ENCODE peak calls at places on chromosomes 11 and 22, in six cellular contexts. One of them, this sample, is unnamed. For H3K4me1, the result is how much of the 10 kb centered on the place peaks cover.

GRCh38 chr11:63612181-63612580 is 2.1 kb downstream of the PLAAT3 start:
- DNase-seq in right lobe of liver: no peak
- DNase-seq in tibial nerve: no peak
- DNase-seq in transverse colon: no peak
- DNase-seq in IMR-90: no peak
- DNase-seq in HCT116: no peak
- DNase-seq in this sample: no peak

GRCh38 chr22:46010951-46011626 is 34.1 kb upstream of the WNT7B start:
- DNase-seq in right lobe of liver: peak
- DNase-seq in tibial nerve: no peak
- DNase-seq in transverse colon: no peak
- DNase-seq in IMR-90: no peak
- DNase-seq in HCT116: no peak
- DNase-seq in this sample: peak

GRCh38 chr22:26342719-26343449 is 86.2 kb upstream of the ASPHD2 start:
- DNase-seq in right lobe of liver: no peak
- DNase-seq in tibial nerve: no peak
- DNase-seq in transverse colon: no peak
- DNase-seq in IMR-90: no peak
- DNase-seq in HCT116: no peak
- DNase-seq in this sample: peak

GRCh38 chr22:45510376-45511232 is 7.9 kb downstream of the FBLN1 start:
- DNase-seq in right lobe of liver: no peak
- DNase-seq in tibial nerve: no peak
- DNase-seq in transverse colon: no peak
- DNase-seq in IMR-90: no peak
- DNase-seq in HCT116: no peak
- DNase-seq in this sample: no peak

GRCh38 chr22:25051983-25052710 is 99.6 kb downstream of the KIAA1671 start:
- DNase-seq in right lobe of liver: no peak
- DNase-seq in tibial nerve: no peak
- DNase-seq in transverse colon: peak
- DNase-seq in IMR-90: no peak
- DNase-seq in HCT116: no peak
- DNase-seq in this sample: peak

GRCh38 chr22:48089601-48090331 is 1327.3 kb downstream of the TBC1D22A start:
- DNase-seq in right lobe of liver: no peak
- DNase-seq in tibial nerve: peak
- DNase-seq in transverse colon: no peak
- DNase-seq in IMR-90: no peak
- DNase-seq in HCT116: no peak
- DNase-seq in this sample: no peak

GRCh38 chr11:119029340-119030028 is 1.2 kb downstream of the SLC37A4 start:
- DNase-seq in right lobe of liver: peak
- DNase-seq in tibial nerve: peak
- DNase-seq in transverse colon: peak
- DNase-seq in IMR-90: no peak
- DNase-seq in HCT116: no peak
- DNase-seq in this sample: no peak

GRCh38 chr11:124951341-124951740 is 2.7 kb upstream of the CCDC15 start:
- DNase-seq in right lobe of liver: no peak
- DNase-seq in tibial nerve: no peak
- DNase-seq in transverse colon: no peak
- DNase-seq in IMR-90: no peak
- DNase-seq in HCT116: no peak
- DNase-seq in this sample: no peak

GRCh38 chr11:1160231-1161101 is 2.7 kb downstream of the MUC5AC start:
- DNase-seq in right lobe of liver: no peak
- DNase-seq in tibial nerve: no peak
- DNase-seq in transverse colon: peak
- DNase-seq in IMR-90: no peak
- DNase-seq in HCT116: no peak
- DNase-seq in this sample: no peak

GRCh38 chr11:54558919-54559318 is 44.9 kb downstream of the OR4C46 start:
- DNase-seq in right lobe of liver: no peak
- DNase-seq in tibial nerve: no peak
- DNase-seq in transverse colon: no peak
- DNase-seq in IMR-90: no peak
- DNase-seq in HCT116: no peak
- DNase-seq in this sample: no peak

GRCh38 chr11:66369073-66369894 is 2.3 kb downstream of the SLC29A2 start:
- DNase-seq in right lobe of liver: no peak
- DNase-seq in tibial nerve: no peak
- DNase-seq in transverse colon: no peak
- DNase-seq in IMR-90: no peak
- DNase-seq in HCT116: no peak
- DNase-seq in this sample: no peak

GRCh38 chr22:37979782-37980181 is 4.6 kb downstream of the SOX10 start:
- DNase-seq in right lobe of liver: no peak
- DNase-seq in tibial nerve: no peak
- DNase-seq in transverse colon: no peak
- DNase-seq in IMR-90: no peak
- DNase-seq in HCT116: no peak
- DNase-seq in this sample: no peak

GRCh38 chr11:12854829-12855228 is 154.3 kb upstream of the RASSF10 start:
- DNase-seq in right lobe of liver: no peak
- DNase-seq in tibial nerve: no peak
- DNase-seq in transverse colon: peak
- DNase-seq in IMR-90: no peak
- DNase-seq in HCT116: no peak
- DNase-seq in this sample: no peak

GRCh38 chr11:35289821-35290220 is 129.5 kb downstream of the SLC1A2 start:
- DNase-seq in right lobe of liver: no peak
- DNase-seq in tibial nerve: no peak
- DNase-seq in transverse colon: no peak
- DNase-seq in IMR-90: peak
- DNase-seq in HCT116: no peak
- DNase-seq in this sample: no peak

GRCh38 chr11:96317576-96317975 is 25.4 kb downstream of the MAML2 start:
- DNase-seq in right lobe of liver: no peak
- DNase-seq in tibial nerve: no peak
- DNase-seq in transverse colon: no peak
- DNase-seq in IMR-90: no peak
- DNase-seq in HCT116: no peak
- DNase-seq in this sample: no peak

GRCh38 chr11:96318850-96319249 is 24.1 kb downstream of the MAML2 start:
- DNase-seq in right lobe of liver: no peak
- DNase-seq in tibial nerve: no peak
- DNase-seq in transverse colon: no peak
- DNase-seq in IMR-90: no peak
- DNase-seq in HCT116: no peak
- DNase-seq in this sample: no peak

GRCh38 chr11:96316869-96317268 is 26.1 kb downstream of the MAML2 start:
- DNase-seq in right lobe of liver: no peak
- DNase-seq in tibial nerve: no peak
- DNase-seq in transverse colon: no peak
- DNase-seq in IMR-90: no peak
- DNase-seq in HCT116: no peak
- DNase-seq in this sample: no peak

GRCh38 chr11:96318399-96318798 is 24.6 kb downstream of the MAML2 start:
- DNase-seq in right lobe of liver: no peak
- DNase-seq in tibial nerve: no peak
- DNase-seq in transverse colon: no peak
- DNase-seq in IMR-90: no peak
- DNase-seq in HCT116: no peak
- DNase-seq in this sample: no peak

GRCh38 chr11:96317985-96318384 is 25.0 kb downstream of the MAML2 start:
- DNase-seq in right lobe of liver: no peak
- DNase-seq in tibial nerve: no peak
- DNase-seq in transverse colon: no peak
- DNase-seq in IMR-90: no peak
- DNase-seq in HCT116: no peak
- DNase-seq in this sample: no peak
- H3K4me1 ChIP-seq in right lobe of liver: under half
- H3K4me1 ChIP-seq in tibial nerve: under half
- H3K4me1 ChIP-seq in transverse colon: under half
- H3K4me1 ChIP-seq in IMR-90: under half
- H3K4me1 ChIP-seq in HCT116: under half
- H3K4me1 ChIP-seq in this sample: half or more

GRCh38 chr11:67629386-67630229 is at the start of gene NUDT8:
- DNase-seq in right lobe of liver: peak
- DNase-seq in tibial nerve: peak
- DNase-seq in transverse colon: peak
- DNase-seq in IMR-90: peak
- DNase-seq in HCT116: peak
- DNase-seq in this sample: peak

GRCh38 chr11:67628710-67629385 is 889 bp downstream of the NUDT8 start:
- DNase-seq in right lobe of liver: peak
- DNase-seq in tibial nerve: no peak
- DNase-seq in transverse colon: no peak
- DNase-seq in IMR-90: no peak
- DNase-seq in HCT116: no peak
- DNase-seq in this sample: no peak

GRCh38 chr11:67627788-67628624 is 1.7 kb downstream of the NUDT8 start:
- DNase-seq in right lobe of liver: peak
- DNase-seq in tibial nerve: no peak
- DNase-seq in transverse colon: no peak
- DNase-seq in IMR-90: no peak
- DNase-seq in HCT116: no peak
- DNase-seq in this sample: no peak

GRCh38 chr11:67626970-67627369 is 2.8 kb downstream of the NUDT8 start:
- DNase-seq in right lobe of liver: no peak
- DNase-seq in tibial nerve: no peak
- DNase-seq in transverse colon: no peak
- DNase-seq in IMR-90: no peak
- DNase-seq in HCT116: no peak
- DNase-seq in this sample: no peak

GRCh38 chr11:67627394-67627787 is 2.3 kb downstream of the NUDT8 start:
- DNase-seq in right lobe of liver: peak
- DNase-seq in tibial nerve: no peak
- DNase-seq in transverse colon: no peak
- DNase-seq in IMR-90: no peak
- DNase-seq in HCT116: no peak
- DNase-seq in this sample: no peak
- H3K27ac ChIP-seq in right lobe of liver: no peak
- H3K27ac ChIP-seq in tibial nerve: no peak
- H3K27ac ChIP-seq in transverse colon: no peak
- H3K27ac ChIP-seq in IMR-90: no peak
- H3K27ac ChIP-seq in HCT116: no peak
- H3K27ac ChIP-seq in this sample: no peak

GRCh38 chr22:40633036-40633435 is 3.5 kb downstream of the MRTFA start:
- DNase-seq in right lobe of liver: no peak
- DNase-seq in tibial nerve: no peak
- DNase-seq in transverse colon: no peak
- DNase-seq in IMR-90: no peak
- DNase-seq in HCT116: no peak
- DNase-seq in this sample: no peak
- TF ChIP-seq POLR2A in right lobe of liver: no peak
- TF ChIP-seq POLR2A in tibial nerve: no peak
- TF ChIP-seq POLR2A in transverse colon: no peak
- TF ChIP-seq POLR2A in IMR-90: no peak
- TF ChIP-seq POLR2A in HCT116: no peak
- TF ChIP-seq POLR2A in this sample: no peak

GRCh38 chr11:45935349-45936064 is 13.1 kb downstream of the LARGE2 start:
- DNase-seq in right lobe of liver: no peak
- DNase-seq in tibial nerve: no peak
- DNase-seq in transverse colon: no peak
- DNase-seq in IMR-90: no peak
- DNase-seq in HCT116: no peak
- DNase-seq in this sample: no peak

GRCh38 chr11:45936655-45937054 is 14.2 kb downstream of the LARGE2 start:
- DNase-seq in right lobe of liver: no peak
- DNase-seq in tibial nerve: no peak
- DNase-seq in transverse colon: no peak
- DNase-seq in IMR-90: no peak
- DNase-seq in HCT116: no peak
- DNase-seq in this sample: no peak

GRCh38 chr11:45934580-45935318 is 12.3 kb downstream of the LARGE2 start:
- DNase-seq in right lobe of liver: no peak
- DNase-seq in tibial nerve: no peak
- DNase-seq in transverse colon: no peak
- DNase-seq in IMR-90: no peak
- DNase-seq in HCT116: no peak
- DNase-seq in this sample: no peak

GRCh38 chr11:45939836-45940235 is 17.4 kb downstream of the LARGE2 start:
- DNase-seq in right lobe of liver: no peak
- DNase-seq in tibial nerve: no peak
- DNase-seq in transverse colon: no peak
- DNase-seq in IMR-90: peak
- DNase-seq in HCT116: no peak
- DNase-seq in this sample: no peak

DNA sequence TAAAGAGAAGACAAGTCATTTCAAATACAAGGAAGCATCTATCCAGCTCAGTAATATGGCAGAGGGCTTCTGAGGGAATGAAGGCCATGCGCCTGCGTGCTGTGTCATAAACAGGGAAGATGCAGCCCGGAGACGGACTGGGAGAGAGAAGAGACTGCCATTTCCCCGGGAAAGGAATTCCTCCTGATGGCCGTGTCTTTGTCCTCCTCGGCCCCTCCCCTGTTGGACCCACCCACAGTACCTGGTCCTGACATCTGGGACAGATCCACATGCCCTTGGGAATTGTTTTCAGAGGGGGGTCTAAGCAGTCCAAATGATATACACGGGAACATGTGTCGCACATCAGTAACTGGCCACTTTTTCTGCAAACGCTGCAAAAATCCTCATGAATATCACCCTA is 15.5 kb downstream of the LARGE2 start:
- DNase-seq in right lobe of liver: no peak
- DNase-seq in tibial nerve: no peak
- DNase-seq in transverse colon: no peak
- DNase-seq in IMR-90: no peak
- DNase-seq in HCT116: no peak
- DNase-seq in this sample: no peak
- H3K4me1 ChIP-seq in right lobe of liver: under half
- H3K4me1 ChIP-seq in tibial nerve: under half
- H3K4me1 ChIP-seq in transverse colon: under half
- H3K4me1 ChIP-seq in IMR-90: under half
- H3K4me1 ChIP-seq in HCT116: under half
- H3K4me1 ChIP-seq in this sample: under half

GRCh38 chr22:42938449-42938848 is 76.5 kb downstream of the PACSIN2 start:
- DNase-seq in right lobe of liver: no peak
- DNase-seq in tibial nerve: no peak
- DNase-seq in transverse colon: no peak
- DNase-seq in IMR-90: no peak
- DNase-seq in HCT116: no peak
- DNase-seq in this sample: no peak
- H3K27ac ChIP-seq in right lobe of liver: peak
- H3K27ac ChIP-seq in tibial nerve: peak
- H3K27ac ChIP-seq in transverse colon: peak
- H3K27ac ChIP-seq in IMR-90: no peak
- H3K27ac ChIP-seq in HCT116: no peak
- H3K27ac ChIP-seq in this sample: peak

GRCh38 chr11:110095554-110095953 is 2.4 kb downstream of the ZC3H12C start:
- DNase-seq in right lobe of liver: no peak
- DNase-seq in tibial nerve: no peak
- DNase-seq in transverse colon: no peak
- DNase-seq in IMR-90: no peak
- DNase-seq in HCT116: peak
- DNase-seq in this sample: no peak
- TF ChIP-seq POLR2A in right lobe of liver: no peak
- TF ChIP-seq POLR2A in tibial nerve: no peak
- TF ChIP-seq POLR2A in transverse colon: no peak
- TF ChIP-seq POLR2A in IMR-90: no peak
- TF ChIP-seq POLR2A in HCT116: no peak
- TF ChIP-seq POLR2A in this sample: no peak

This sample was measured in thyroid gland.